ENCODE peak calls at places on chromosomes 3 and 15, in six cellular contexts. E is esophagus muscularis mucosa, T is H9, S is nephron progenitor cell, U is AG09319, I is gastrocnemius medialis. D is an unnamed sample.

GRCh38 chr15:90291679-90292356 is 26.3 kb downstream of the NGRN start:
- DNase-seq in E (no peak), T (peak; percentile 49), S (no peak), U (no peak), I (no peak), D (no peak)

GRCh38 chr3:1699361-1699920 is 399.2 kb upstream of the CNTN4 start:
- DNase-seq in E (no peak), T (no peak), S (no peak), U (no peak), I (no peak), D (no peak)

GRCh38 chr3:192444096-192444790 is 283.1 kb downstream of the FGF12 start:
- DNase-seq in E (no peak), T (peak; percentile 73), S (peak; percentile 79), U (no peak), I (peak; percentile 23), D (peak; percentile 85)

GRCh38 chr3:117756580-117756979 is 1047.0 kb downstream of the TUSC7 start:
- DNase-seq in E (no peak), T (no peak), S (peak; percentile 9), U (no peak), I (no peak), D (peak; percentile 72)

GRCh38 chr3:73786346-73786807 is 161.6 kb upstream of the PDZRN3 start:
- DNase-seq in E (no peak), T (no peak), S (no peak), U (peak; percentile 64), I (peak; percentile 59), D (no peak)

GRCh38 chr3:68090571-68090970 is 436.2 kb upstream of the SUCLG2 start:
- DNase-seq in E (no peak), T (no peak), S (no peak), U (no peak), I (no peak), D (no peak)

GRCh38 chr15:68639926-68640600 is 61.3 kb downstream of the CORO2B start:
- DNase-seq in E (no peak), T (no peak), S (no peak), U (no peak), I (no peak), D (no peak)

GRCh38 chr15:37921527-37922385 is 12.7 kb upstream of the TMCO5A start:
- DNase-seq in E (no peak), T (no peak), S (no peak), U (no peak), I (no peak), D (no peak)

GRCh38 chr3:104458657-104459056 is 908.1 kb upstream of the ALCAM start:
- DNase-seq in E (no peak), T (no peak), S (no peak), U (no peak), I (no peak), D (no peak)

GRCh38 chr3:17551333-17551732 is 191.1 kb downstream of the TBC1D5 start:
- DNase-seq in E (no peak), T (no peak), S (no peak), U (peak; percentile 4), I (no peak), D (no peak)

GRCh38 chr15:60346077-60346476 is 51.7 kb downstream of the ANXA2 start:
- DNase-seq in E (no peak), T (no peak), S (no peak), U (no peak), I (no peak), D (no peak)

GRCh38 chr3:21942328-21942727 is 191.3 kb upstream of the ZNF385D start:
- DNase-seq in E (no peak), T (no peak), S (peak; percentile 1), U (no peak), I (peak; percentile 15), D (no peak)

GRCh38 chr15:87154771-87155170 is 1075.1 kb downstream of the AGBL1 start:
- DNase-seq in E (no peak), T (no peak), S (no peak), U (no peak), I (no peak), D (no peak)

GRCh38 chr15:55267401-55268053 is 22.1 kb downstream of the RAB27A start:
- DNase-seq in E (no peak), T (no peak), S (no peak), U (no peak), I (peak; percentile 30), D (no peak)

DNA sequence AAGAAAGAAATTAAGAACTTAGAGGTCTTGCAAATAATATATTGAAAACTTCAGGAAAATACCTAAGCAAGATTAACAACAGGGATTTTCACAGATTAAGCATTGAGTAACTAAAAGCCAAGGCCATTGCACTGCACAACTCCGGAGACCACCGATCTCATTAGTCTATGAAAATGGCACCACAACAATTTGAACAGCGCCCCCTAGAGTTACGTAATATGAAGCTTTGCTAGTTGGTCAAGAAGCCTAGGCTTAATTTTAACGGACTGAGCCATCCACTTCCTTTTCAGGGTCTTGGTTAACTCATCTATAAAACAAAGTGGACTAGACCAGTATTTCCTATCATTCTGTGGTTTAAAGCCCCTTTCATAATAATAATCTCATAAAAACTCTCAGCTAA is 24.8 kb downstream of the TMEM212 start:
- DNase-seq in E (no peak), T (no peak), S (no peak), U (no peak), I (no peak), D (no peak)
- TF ChIP-seq CTCF in E (no peak), T (peak; percentile 72), S (no peak), U (peak; percentile 15), I (no peak), D (peak; percentile 65)

GRCh38 chr3:50373865-50374188 is 14.5 kb upstream of the TMEM115 start:
- DNase-seq in E (no peak), T (no peak), S (no peak), U (no peak), I (no peak), D (no peak)

GRCh38 chr3:50374363-50375108 is 15.2 kb upstream of the TMEM115 start:
- DNase-seq in E (no peak), T (no peak), S (no peak), U (no peak), I (no peak), D (no peak)

GRCh38 chr3:50378024-50378423 is 18.7 kb upstream of the TMEM115 start:
- DNase-seq in E (no peak), T (no peak), S (no peak), U (no peak), I (no peak), D (no peak)

GRCh38 chr3:50373146-50373864 is 14.0 kb upstream of the TMEM115 start:
- DNase-seq in E (no peak), T (peak; percentile 71), S (no peak), U (no peak), I (no peak), D (no peak)

GRCh38 chr3:50375200-50375931 is 16.0 kb upstream of the TMEM115 start:
- DNase-seq in E (no peak), T (peak; percentile 54), S (no peak), U (no peak), I (no peak), D (no peak)
- TF ChIP-seq CTCF in E (no peak), T (peak; percentile 64), S (no peak), U (no peak), I (no peak), D (no peak)

GRCh38 chr15:78767331-78767951 is 43.8 kb downstream of the ADAMTS7 start:
- DNase-seq in E (no peak), T (no peak), S (no peak), U (no peak), I (no peak), D (no peak)
- TF ChIP-seq CTCF in E (no peak), T (peak; percentile 44), S (no peak), U (no peak), I (no peak), D (no peak)

GRCh38 chr3:171194965-171195364 is 168.4 kb upstream of the SLC2A2 start:
- DNase-seq in E (no peak), T (no peak), S (no peak), U (no peak), I (no peak), D (no peak)

GRCh38 chr3:171192176-171192854 is 165.8 kb upstream of the SLC2A2 start:
- DNase-seq in E (no peak), T (no peak), S (no peak), U (peak; percentile 47), I (no peak), D (no peak)

GRCh38 chr3:171198781-171199472 is 172.4 kb upstream of the SLC2A2 start:
- DNase-seq in E (no peak), T (no peak), S (no peak), U (no peak), I (no peak), D (no peak)

GRCh38 chr3:171193693-171194092 is 167.2 kb upstream of the SLC2A2 start:
- DNase-seq in E (no peak), T (no peak), S (no peak), U (no peak), I (no peak), D (no peak)

GRCh38 chr3:171195686-171196085 is 169.2 kb upstream of the SLC2A2 start:
- DNase-seq in E (no peak), T (no peak), S (no peak), U (no peak), I (no peak), D (no peak)
- TF ChIP-seq CTCF in E (no peak), T (peak; percentile 54), S (no peak), U (no peak), I (no peak), D (no peak)

GRCh38 chr15:100650685-100651084 is 48.3 kb downstream of the ASB7 start:
- DNase-seq in E (no peak), T (no peak), S (no peak), U (no peak), I (no peak), D (no peak)
- TF ChIP-seq CTCF in E (no peak), T (peak; percentile 63), S (no peak), U (no peak), I (no peak), D (no peak)

GRCh38 chr3:195236076-195236798 is 34.7 kb downstream of the XXYLT1 start:
- DNase-seq in E (peak; percentile 53), T (no peak), S (no peak), U (no peak), I (peak; percentile 3), D (no peak)
- TF ChIP-seq CTCF in E (no peak), T (no peak), S (no peak), U (no peak), I (no peak), D (no peak)

GRCh38 chr3:24237971-24238767 is 256.5 kb downstream of the THRB start:
- DNase-seq in E (no peak), T (peak; percentile 63), S (peak; percentile 40), U (peak; percentile 91), I (peak; percentile 36), D (peak; percentile 20)
- TF ChIP-seq CTCF in E (peak; percentile 59), T (peak; percentile 67), S (peak; percentile 33), U (peak; percentile 72), I (peak; percentile 81), D (peak; percentile 61)

GRCh38 chr15:77870195-77871065 is 207.1 kb downstream of the TBC1D2B start:
- DNase-seq in E (peak; percentile 95), T (peak; percentile 90), S (peak; percentile 86), U (peak; percentile 19), I (peak; percentile 54), D (peak; percentile 89)
- TF ChIP-seq CTCF in E (peak; percentile 74), T (peak; percentile 84), S (peak; percentile 84), U (peak; percentile 80), I (peak; percentile 83), D (peak; percentile 91)

D was measured in glutamatergic neuron.